ENCODE peak calls at places on chromosomes 5 and 9, in ten cellular contexts. E is tibial artery, G is cardiac muscle cell, R is gastrocnemius medialis, Q is endothelial cell of umbilical vein, F is breast epithelium, O is IMR-90, D is sigmoid colon, I is neural progenitor cell, J is hepatocyte. P is an unnamed sample. For H3K27me3, the result is how much of the 10 kb centered on the place peaks cover.

GRCh38 chr5:138966236-138966985 is 91.3 kb upstream of the LRRTM2 start:
- DNase-seq in I (no peak), E (peak), Q (no peak), F (no peak), D (no peak), G (no peak), J (no peak), O (no peak), R (no peak), P (peak)

GRCh38 chr5:41246376-41246775 is 33.0 kb upstream of the C6 start:
- DNase-seq in E (no peak), J (peak), Q (no peak), I (no peak), F (no peak), D (no peak), G (no peak), R (no peak), O (peak), P (peak)

GRCh38 chr5:130198927-130199326 is 294.7 kb downstream of the CHSY3 start:
- DNase-seq in O (no peak), D (no peak), I (peak), E (no peak), G (peak), R (no peak), Q (peak), F (no peak), J (peak), P (peak)

GRCh38 chr9:33350310-33350709 is 52.1 kb downstream of the AQP7 start:
- DNase-seq in J (peak), I (no peak), G (no peak), O (peak), F (no peak), R (no peak), E (no peak), D (no peak), Q (peak), P (peak)

GRCh38 chr5:90421136-90421535 is 11.6 kb upstream of the CETN3 start:
- DNase-seq in E (no peak), D (no peak), Q (peak), I (peak), J (peak), F (no peak), O (peak), G (peak), R (no peak), P (peak)

GRCh38 chr9:90898229-90898628 is 96.6 kb downstream of the SYK start:
- DNase-seq in F (no peak), G (peak), E (no peak), I (no peak), R (no peak), J (no peak), O (peak), Q (no peak), D (no peak), P (no peak)

GRCh38 chr5:176750144-176750543 is 60.2 kb upstream of the UNC5A start:
- DNase-seq in Q (no peak), O (no peak), R (no peak), G (no peak), I (no peak), J (no peak), F (peak), D (no peak), E (no peak), P (no peak)

GRCh38 chr5:54215233-54215736 is 95.1 kb downstream of the ARL15 start:
- DNase-seq in E (no peak), G (no peak), Q (no peak), J (no peak), I (peak), O (no peak), F (no peak), R (no peak), D (no peak), P (no peak)

GRCh38 chr5:150256416-150257064 is 33.0 kb downstream of the CAMK2A start:
- DNase-seq in J (no peak), R (no peak), Q (no peak), O (no peak), E (no peak), I (peak), G (peak), F (no peak), D (no peak), P (no peak)

GRCh38 chr9:91886433-91887031 is 63.5 kb downstream of the ROR2 start:
- DNase-seq in E (no peak), O (no peak), I (peak), R (no peak), J (no peak), Q (no peak), F (no peak), G (no peak), D (no peak), P (no peak)

GRCh38 chr5:92868442-92868841 is 712.6 kb downstream of the NR2F1-AS1 start:
- DNase-seq in G (no peak), Q (no peak), E (no peak), J (no peak), O (no peak), R (no peak), I (no peak), D (no peak), F (no peak), P (no peak)

GRCh38 chr5:2739360-2740050 is 12.0 kb downstream of the IRX2 start:
- DNase-seq in F (no peak), G (peak), Q (no peak), O (no peak), R (no peak), E (peak), I (peak), J (peak), D (no peak), P (no peak)

GRCh38 chr9:97786341-97786740 is 66.7 kb upstream of the FOXE1 start:
- DNase-seq in D (no peak), J (no peak), I (peak), O (peak), E (no peak), R (no peak), G (no peak), Q (no peak), F (no peak), P (peak)

GRCh38 chr5:95347516-95348140 is 43.5 kb upstream of the FAM81B start:
- DNase-seq in Q (no peak), I (no peak), F (no peak), O (no peak), D (no peak), J (no peak), R (no peak), E (no peak), G (no peak), P (no peak)

GRCh38 chr5:97094579-97095317 is 47.7 kb downstream of the LIX1 start:
- DNase-seq in R (no peak), D (no peak), G (no peak), J (no peak), I (no peak), F (no peak), Q (no peak), E (no peak), O (no peak), P (no peak)

GRCh38 chr5:142356716-142357468 is 32.1 kb upstream of the SPRY4 start:
- DNase-seq in R (peak), E (peak), F (peak), O (peak), Q (peak), D (peak), J (peak), I (peak), G (peak), P (peak)

GRCh38 chr5:345404-346195 is 24.1 kb downstream of the AHRR start:
- DNase-seq in G (no peak), E (no peak), I (no peak), R (no peak), F (no peak), O (no peak), J (no peak), Q (no peak), D (no peak), P (no peak)

GRCh38 chr5:176730815-176731475 is 79.4 kb upstream of the UNC5A start:
- DNase-seq in J (no peak), E (no peak), O (no peak), G (no peak), F (no peak), Q (no peak), I (no peak), R (no peak), D (peak), P (no peak)

GRCh38 chr9:104927216-104927911 is 591 bp downstream of the ABCA1 start:
- DNase-seq in J (peak), E (peak), F (no peak), D (peak), Q (peak), R (peak), I (peak), O (peak), G (peak), P (peak)

GRCh38 chr5:92641031-92641962 is 939.7 kb downstream of the NR2F1-AS1 start:
- DNase-seq in O (peak), J (peak), Q (peak), R (no peak), D (no peak), I (no peak), F (no peak), E (no peak), G (peak), P (peak)

GRCh38 chr9:104906441-104907277 is 21.3 kb downstream of the ABCA1 start:
- DNase-seq in Q (no peak), J (no peak), F (no peak), R (peak), G (no peak), E (no peak), O (peak), D (peak), I (no peak), P (peak)

GRCh38 chr5:142358121-142358520 is 33.3 kb upstream of the SPRY4 start:
- DNase-seq in Q (no peak), R (no peak), I (no peak), E (no peak), G (no peak), O (no peak), D (peak), F (no peak), J (no peak), P (no peak)

GRCh38 chr9:94081435-94081834 is 2.8 kb upstream of the PTPDC1 start:
- DNase-seq in R (no peak), O (no peak), E (no peak), J (no peak), F (no peak), G (no peak), Q (no peak), D (no peak), I (no peak), P (no peak)

GRCh38 chr5:124651663-124652513 is 94.6 kb downstream of the ZNF608 start:
- DNase-seq in E (peak), J (peak), Q (peak), F (peak), I (peak), D (peak), G (peak), O (no peak), R (peak), P (peak)

GRCh38 chr5:113760486-113760885 is 247.0 kb downstream of the YTHDC2 start:
- DNase-seq in R (no peak), I (no peak), J (no peak), O (no peak), G (no peak), F (no peak), D (no peak), Q (no peak), E (no peak), P (peak)

GRCh38 chr9:3963266-3964019 is 336.4 kb downstream of the GLIS3 start:
- DNase-seq in F (no peak), O (peak), G (no peak), R (no peak), Q (peak), J (peak), I (no peak), D (peak), E (no peak), P (peak)

GRCh38 chr5:39951070-39951469 is 526.3 kb upstream of the DAB2 start:
- DNase-seq in E (no peak), D (no peak), G (no peak), Q (no peak), O (no peak), J (no peak), I (no peak), F (no peak), R (no peak), P (no peak)

GRCh38 chr9:111799506-111799905 is 4.8 kb upstream of the SHOC1 start:
- DNase-seq in O (no peak), Q (no peak), E (no peak), D (no peak), J (no peak), F (no peak), I (no peak), R (no peak), G (no peak), P (no peak)

GRCh38 chr9:35714123-35714522 is 17.9 kb downstream of the TLN1 start:
- DNase-seq in G (no peak), E (no peak), I (no peak), Q (no peak), J (no peak), O (no peak), F (no peak), D (peak), R (no peak), P (no peak)

GRCh38 chr5:177439518-177440053 is 7.0 kb upstream of the PRR7 start:
- DNase-seq in Q (no peak), R (no peak), I (no peak), J (no peak), E (no peak), G (no peak), F (no peak), O (no peak), D (no peak), P (no peak)

GRCh38 chr5:82499845-82500244 is 221.7 kb upstream of the RPS23 start:
- DNase-seq in I (no peak), O (no peak), Q (no peak), J (peak), G (no peak), R (no peak), E (no peak), F (no peak), D (no peak), P (no peak)

GRCh38 chr5:133121611-133122150 is 69.9 kb downstream of the HSPA4 start:
- DNase-seq in O (no peak), E (no peak), Q (no peak), F (no peak), R (no peak), I (no peak), D (no peak), J (no peak), G (no peak), P (no peak)

GRCh38 chr5:172849636-172850453 is 15.8 kb downstream of the ERGIC1 start:
- DNase-seq in R (no peak), Q (no peak), I (no peak), J (no peak), F (no peak), E (no peak), D (no peak), G (no peak), O (no peak), P (peak)

GRCh38 chr5:41649659-41650058 is 139.3 kb upstream of the PLCXD3 start:
- DNase-seq in I (no peak), D (no peak), J (no peak), E (no peak), R (no peak), F (no peak), Q (no peak), G (no peak), O (peak), P (no peak)

GRCh38 chr5:178104492-178104891 is 8.8 kb upstream of the N4BP3 start:
- DNase-seq in I (no peak), E (no peak), Q (no peak), O (no peak), D (no peak), F (no peak), J (no peak), G (no peak), R (no peak), P (no peak)

GRCh38 chr5:109630109-109630508 is 59.6 kb upstream of the MAN2A1 start:
- DNase-seq in E (no peak), G (no peak), F (no peak), Q (no peak), I (peak), O (no peak), D (no peak), J (no peak), R (no peak), P (no peak)

GRCh38 chr9:127221695-127222094 is 42.9 kb upstream of the GARNL3 start:
- DNase-seq in G (no peak), O (no peak), E (no peak), D (no peak), Q (no peak), I (no peak), F (no peak), J (no peak), R (no peak), P (no peak)

GRCh38 chr5:53211799-53212198 is 102.2 kb upstream of the MOCS2 start:
- DNase-seq in I (no peak), O (peak), R (no peak), D (no peak), J (no peak), F (no peak), E (no peak), G (no peak), Q (peak), P (peak)

GRCh38 chr9:106861585-106862114 is 1.3 kb upstream of the ZNF462 start:
- DNase-seq in R (no peak), G (no peak), D (no peak), Q (peak), E (no peak), O (no peak), F (no peak), J (no peak), I (no peak), P (no peak)
- H3K4me3 ChIP-seq in R (peak), G (peak), D (peak), Q (peak), E (peak), O (peak), F (peak), J (peak), I (peak), P (peak)

GRCh38 chr5:112737472-112738179 is at the start of gene APC:
- DNase-seq in F (peak), R (peak), O (peak), E (peak), G (peak), D (peak), Q (peak), J (peak), I (peak), P (peak)
- TF ChIP-seq CTCF in F (peak), R (no peak), O (no peak), E (peak), G (no peak), D (no peak), Q (no peak), J (no peak), I (peak), P (no peak)

DNA sequence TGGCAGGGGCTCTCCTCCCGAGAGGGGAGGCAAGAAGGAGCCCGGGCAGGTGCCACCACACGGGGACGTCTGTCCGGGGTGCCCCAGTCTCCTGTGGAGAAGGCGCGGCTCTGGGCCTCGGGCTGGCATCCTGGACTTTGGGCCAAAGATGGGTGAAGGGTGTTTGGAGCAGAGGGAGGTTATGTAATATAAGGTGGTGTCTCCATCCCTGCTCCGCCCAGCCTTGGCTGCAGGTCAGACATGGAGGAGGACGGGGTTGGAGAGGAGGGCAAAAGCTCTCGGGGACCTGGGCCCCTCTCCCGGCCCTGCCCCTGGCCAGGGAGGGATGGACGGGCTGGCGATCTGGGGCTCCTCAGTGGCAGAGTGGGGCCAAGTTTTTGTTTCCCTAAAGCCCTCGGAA is 1.2 kb upstream of the SOHLH1 start:
- DNase-seq in D (no peak), Q (no peak), G (no peak), E (no peak), R (no peak), J (no peak), O (no peak), F (no peak), I (no peak), P (no peak)
- H3K27me3 ChIP-seq in D (under half), Q (under half), G (under half), E (half or more), R (under half), J (under half), O (under half), F (under half), I (under half), P (under half)

GRCh38 chr5:111854196-111854595 is 97.2 kb upstream of the NREP start:
- DNase-seq in G (no peak), R (no peak), O (peak), I (peak), E (no peak), D (no peak), Q (no peak), F (no peak), J (no peak), P (no peak)
- H3K4me3 ChIP-seq in G (no peak), R (no peak), O (no peak), I (no peak), E (no peak), D (no peak), Q (no peak), F (no peak), J (no peak), P (no peak)

GRCh38 chr9:70419546-70420266 is 5.2 kb upstream of the KLF9 start:
- DNase-seq in E (peak), R (peak), J (peak), I (peak), O (peak), F (peak), G (peak), Q (peak), D (peak), P (peak)
- TF ChIP-seq CTCF in E (peak), R (no peak), J (no peak), I (peak), O (no peak), F (peak), G (peak), Q (no peak), D (no peak), P (no peak)

GRCh38 chr5:169772256-169772655 is 135.2 kb downstream of the DOCK2 start:
- DNase-seq in Q (no peak), O (peak), I (no peak), J (no peak), F (no peak), G (no peak), D (no peak), R (no peak), E (no peak), P (no peak)

GRCh38 chr5:169770109-169770508 is 133.0 kb downstream of the DOCK2 start:
- DNase-seq in E (no peak), J (no peak), R (no peak), O (no peak), I (no peak), Q (no peak), D (no peak), F (no peak), G (no peak), P (no peak)

GRCh38 chr5:169777112-169777511 is 140.0 kb downstream of the DOCK2 start:
- DNase-seq in G (peak), I (peak), R (no peak), D (no peak), E (no peak), F (no peak), Q (no peak), J (no peak), O (no peak), P (no peak)

GRCh38 chr5:169768416-169768815 is 131.3 kb downstream of the DOCK2 start:
- DNase-seq in I (no peak), G (no peak), F (no peak), O (no peak), R (no peak), Q (no peak), D (no peak), E (no peak), J (no peak), P (no peak)

DNA sequence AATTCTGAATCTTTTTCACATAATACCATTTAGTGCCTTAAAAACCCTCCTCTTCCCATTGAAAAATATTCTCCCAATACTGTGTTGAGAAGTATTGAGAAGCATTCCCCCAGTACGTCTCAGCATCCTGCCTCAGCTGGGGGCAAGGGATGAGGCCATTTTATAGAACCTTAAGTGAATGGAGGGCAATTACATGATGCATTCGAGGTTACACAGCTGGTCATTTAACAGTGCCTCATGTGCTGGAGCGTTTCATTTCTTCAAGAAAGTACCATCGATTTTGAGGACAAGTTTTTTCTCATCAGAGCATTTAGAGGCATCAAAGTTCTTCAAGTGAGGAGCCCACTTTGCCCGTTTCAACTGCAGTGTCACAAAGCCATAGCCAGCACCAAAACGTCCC is 135.6 kb downstream of the DOCK2 start:
- DNase-seq in Q (no peak), J (no peak), F (no peak), I (no peak), D (no peak), O (peak), G (no peak), E (no peak), R (no peak), P (no peak)
- H3K27me3 ChIP-seq in Q (under half), J (under half), F (under half), I (under half), D (under half), O (under half), G (under half), E (under half), R (under half), P (under half)

DNA sequence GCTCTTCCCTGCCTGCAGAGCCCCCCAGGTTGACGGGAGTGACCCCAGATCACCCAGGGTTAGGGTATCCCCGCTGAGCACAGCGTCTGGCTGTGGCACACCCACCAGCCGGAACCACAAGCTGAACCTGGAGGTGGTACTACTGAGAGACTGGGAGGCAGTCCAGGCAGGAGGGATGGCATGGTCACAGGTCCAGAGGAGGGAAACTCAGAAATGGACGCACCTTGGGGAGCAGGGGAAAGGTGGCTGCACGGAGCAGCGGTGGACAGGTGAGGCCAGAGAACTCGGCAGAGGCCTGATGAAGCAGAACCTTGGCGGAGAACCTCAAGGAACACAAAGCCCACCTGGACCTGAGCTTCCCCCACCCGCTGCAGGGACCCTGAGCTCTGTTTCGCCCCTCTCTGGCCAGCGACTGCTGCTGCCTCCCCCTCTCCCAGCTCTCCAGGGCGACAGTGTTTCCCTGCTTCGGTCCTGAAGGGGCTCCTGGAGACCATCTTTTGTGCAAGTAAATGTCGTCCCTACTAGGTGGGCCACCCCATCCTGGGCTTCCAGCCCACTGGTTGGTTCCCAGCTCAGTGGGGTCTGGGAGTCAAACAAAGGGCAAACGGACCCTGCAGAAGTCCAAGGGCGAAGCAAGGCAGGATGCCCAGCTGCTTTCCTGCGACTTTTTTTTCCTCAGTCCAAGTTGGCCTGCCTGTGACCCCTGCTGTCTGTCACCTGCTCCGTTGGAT is 845 bp downstream of the ADGRD2 start:
- DNase-seq in J (no peak), E (peak), Q (no peak), F (no peak), O (no peak), R (no peak), I (no peak), D (no peak), G (no peak), P (no peak)
- H3K4me3 ChIP-seq in J (no peak), E (no peak), Q (no peak), F (peak), O (no peak), R (no peak), I (peak), D (no peak), G (no peak), P (no peak)

P was measured in bronchial epithelial cell.